ENCODE peak calls at places on chromosomes 1 and 21, in nine cellular contexts. H is H4; T is T47D; K is SW480; E is right lobe of liver; I is activated T-helper 2 cell treated with anti-CD3 and anti-CD28 coated beads, Interferon-gamma antibody, Interleukin-2, Interleukin-4, amounts not matched to agents 10 μg/mL and 5 μg/mL and 100 μg/mL, durations not matched to agents 14 hours and 24 hours and 36 hours; F is posterior cingulate gyrus; M is NCI-H1694 treated with DMSO at 0.1 percent for 48 hours; Y is fibroblast of mammary gland. D is an unnamed sample.

GRCh38 chr1:201267481-201268229 is 15.7 kb upstream of the PKP1 start:
- DNase-seq in H (no peak), T (no peak), K (peak; percentile 37), E (no peak), I (no peak), F (no peak), M (no peak), Y (peak; percentile 79), D (no peak)

GRCh38 chr1:199490804-199491527 is 536.5 kb upstream of the NR5A2 start:
- DNase-seq in H (peak; percentile 55), T (no peak), K (no peak), E (no peak), I (no peak), F (no peak), M (no peak), Y (peak; percentile 79), D (no peak)

GRCh38 chr1:226875641-226876295 is 5.4 kb downstream of the PSEN2 start:
- DNase-seq in H (peak; percentile 50), T (no peak), K (peak; percentile 69), E (no peak), I (no peak), F (no peak), M (no peak), Y (peak; percentile 56), D (no peak)

GRCh38 chr1:192579319-192579738 is 3.8 kb downstream of the RGS1 start:
- DNase-seq in H (no peak), T (peak; percentile 18), K (no peak), E (no peak), I (no peak), F (no peak), M (no peak), Y (peak; percentile 85), D (no peak)

GRCh38 chr1:170586942-170587593 is 55.1 kb downstream of the GORAB start:
- DNase-seq in H (no peak), T (no peak), K (no peak), E (no peak), I (no peak), F (no peak), M (no peak), Y (peak; percentile 85), D (no peak)

GRCh38 chr1:37989381-37989930 is 366 bp downstream of the SF3A3 start:
- DNase-seq in H (no peak), T (peak; percentile 38), K (no peak), E (peak; percentile 65), I (peak; percentile 48), F (peak; percentile 35), M (no peak), Y (peak; percentile 32), D (peak; percentile 41)

GRCh38 chr1:6275826-6276764 is 15.2 kb upstream of the GPR153 start:
- DNase-seq in H (no peak), T (no peak), K (no peak), E (no peak), I (no peak), F (peak; percentile 43), M (peak; percentile 35), Y (peak; percentile 82), D (no peak)

GRCh38 chr1:77996734-77997133 is 8.0 kb upstream of the DNAJB4 start:
- DNase-seq in H (no peak), T (no peak), K (no peak), E (no peak), I (no peak), F (no peak), M (no peak), Y (no peak), D (no peak)

GRCh38 chr21:17730782-17731181 is 88.4 kb downstream of the C21orf91 start:
- DNase-seq in H (peak; percentile 47), T (no peak), K (no peak), E (no peak), I (no peak), F (no peak), M (no peak), Y (no peak), D (no peak)

GRCh38 chr1:230957580-230957989 is 21.1 kb downstream of the TTC13 start:
- DNase-seq in H (no peak), T (no peak), K (no peak), E (no peak), I (no peak), F (no peak), M (no peak), Y (no peak), D (no peak)

GRCh38 chr1:1927751-1928150 is 8.7 kb upstream of the TMEM52 start:
- DNase-seq in H (no peak), T (no peak), K (no peak), E (peak; percentile 60), I (no peak), F (no peak), M (no peak), Y (no peak), D (no peak)

GRCh38 chr1:40315795-40316594 is 1.1 kb downstream of the COL9A2 start:
- DNase-seq in H (no peak), T (no peak), K (no peak), E (no peak), I (no peak), F (no peak), M (peak; percentile 7), Y (no peak), D (no peak)

GRCh38 chr1:1760345-1760650 is 18.0 kb downstream of the NADK start:
- DNase-seq in H (no peak), T (no peak), K (no peak), E (peak; percentile 46), I (no peak), F (no peak), M (no peak), Y (no peak), D (no peak)

GRCh38 chr1:54968581-54968980 is 11.8 kb upstream of the TMEM61 start:
- DNase-seq in H (no peak), T (no peak), K (no peak), E (peak; percentile 10), I (no peak), F (no peak), M (no peak), Y (peak; percentile 39), D (no peak)

GRCh38 chr1:91440845-91441244 is 36.2 kb upstream of the HFM1 start:
- DNase-seq in H (no peak), T (peak; percentile 33), K (peak; percentile 16), E (no peak), I (no peak), F (no peak), M (peak; percentile 34), Y (peak; percentile 35), D (no peak)